ENCODE peak calls at places on chromosomes 16 and 17, in four cellular contexts. M, L, X and C are unnamed samples.

GRCh38 chr17:29341726-29342125 is 47.8 kb upstream of the NUFIP2 start:
- DNase-seq in M (no peak), L (no peak), X (no peak), C (peak)

GRCh38 chr17:48024149-48025039 is 13.2 kb downstream of the COPZ2 start:
- DNase-seq in M (no peak), L (no peak), X (no peak), C (no peak)

GRCh38 chr16:47644661-47645060 is 183.5 kb downstream of the PHKB start:
- DNase-seq in M (no peak), L (no peak), X (no peak), C (peak)

GRCh38 chr16:77736879-77737278 is 14.6 kb downstream of the NUDT7 start:
- DNase-seq in M (no peak), L (no peak), X (no peak), C (no peak)

GRCh38 chr17:31686495-31686894 is 172.5 kb downstream of the COPRS start:
- DNase-seq in M (no peak), L (no peak), X (no peak), C (peak)

GRCh38 chr17:76824103-76824502 is 44.1 kb upstream of the MGAT5B start:
- DNase-seq in M (no peak), L (no peak), X (no peak), C (no peak)

GRCh38 chr17:29177871-29178749 is 2.1 kb downstream of the MYO18A start:
- DNase-seq in M (peak), L (no peak), X (no peak), C (no peak)

GRCh38 chr17:50150354-50151040 is at the start of gene PPP1R9B:
- DNase-seq in M (no peak), L (no peak), X (no peak), C (no peak)

GRCh38 chr16:66947302-66948033 is 12.2 kb downstream of the CES2 start:
- DNase-seq in M (peak), L (peak), X (peak), C (peak)

GRCh38 chr16:87499189-87499486 is 6.3 kb upstream of the ZCCHC14 start:
- DNase-seq in M (no peak), L (no peak), X (no peak), C (peak)

GRCh38 chr16:72125635-72126428 is 32.2 kb downstream of the DHX38 start:
- DNase-seq in M (no peak), L (no peak), X (no peak), C (no peak)

GRCh38 chr16:55488306-55488705 is 9.3 kb downstream of the MMP2 start:
- DNase-seq in M (no peak), L (no peak), X (peak), C (no peak)

GRCh38 chr16:82888616-82889015 is 261.8 kb downstream of the CDH13 start:
- DNase-seq in M (no peak), L (no peak), X (peak), C (peak)

GRCh38 chr17:4703330-4703691 is 626 bp downstream of the PELP1 start:
- DNase-seq in M (no peak), L (no peak), X (no peak), C (peak)

GRCh38 chr17:73224663-73225305 is 31.9 kb downstream of the COG1 start:
- DNase-seq in M (no peak), L (no peak), X (no peak), C (no peak)

GRCh38 chr17:81440511-81441244 is 45.4 kb downstream of the BAHCC1 start:
- DNase-seq in M (peak), L (no peak), X (peak), C (no peak)

GRCh38 chr17:45364531-45365390 is 47.9 kb upstream of the MAP3K14 start:
- DNase-seq in M (no peak), L (no peak), X (peak), C (peak)

GRCh38 chr17:79473111-79473835 is 137.6 kb downstream of the RBFOX3 start:
- DNase-seq in M (peak), L (no peak), X (no peak), C (no peak)

GRCh38 chr17:42210046-42210445 is 15.8 kb upstream of the GHDC start:
- DNase-seq in M (no peak), L (no peak), X (no peak), C (no peak)

GRCh38 chr17:79691931-79692330 is 38.8 kb upstream of the ENPP7 start:
- DNase-seq in M (no peak), L (no peak), X (no peak), C (no peak)

GRCh38 chr16:78455861-78456260 is 356.4 kb downstream of the WWOX start:
- DNase-seq in M (no peak), L (no peak), X (no peak), C (no peak)

GRCh38 chr17:6496116-6496481 is 51.8 kb downstream of the PIMREG start:
- DNase-seq in M (no peak), L (no peak), X (no peak), C (no peak)

GRCh38 chr16:3702082-3702481 is 15.2 kb downstream of the TRAP1 start:
- DNase-seq in M (no peak), L (no peak), X (no peak), C (no peak)

DNA sequence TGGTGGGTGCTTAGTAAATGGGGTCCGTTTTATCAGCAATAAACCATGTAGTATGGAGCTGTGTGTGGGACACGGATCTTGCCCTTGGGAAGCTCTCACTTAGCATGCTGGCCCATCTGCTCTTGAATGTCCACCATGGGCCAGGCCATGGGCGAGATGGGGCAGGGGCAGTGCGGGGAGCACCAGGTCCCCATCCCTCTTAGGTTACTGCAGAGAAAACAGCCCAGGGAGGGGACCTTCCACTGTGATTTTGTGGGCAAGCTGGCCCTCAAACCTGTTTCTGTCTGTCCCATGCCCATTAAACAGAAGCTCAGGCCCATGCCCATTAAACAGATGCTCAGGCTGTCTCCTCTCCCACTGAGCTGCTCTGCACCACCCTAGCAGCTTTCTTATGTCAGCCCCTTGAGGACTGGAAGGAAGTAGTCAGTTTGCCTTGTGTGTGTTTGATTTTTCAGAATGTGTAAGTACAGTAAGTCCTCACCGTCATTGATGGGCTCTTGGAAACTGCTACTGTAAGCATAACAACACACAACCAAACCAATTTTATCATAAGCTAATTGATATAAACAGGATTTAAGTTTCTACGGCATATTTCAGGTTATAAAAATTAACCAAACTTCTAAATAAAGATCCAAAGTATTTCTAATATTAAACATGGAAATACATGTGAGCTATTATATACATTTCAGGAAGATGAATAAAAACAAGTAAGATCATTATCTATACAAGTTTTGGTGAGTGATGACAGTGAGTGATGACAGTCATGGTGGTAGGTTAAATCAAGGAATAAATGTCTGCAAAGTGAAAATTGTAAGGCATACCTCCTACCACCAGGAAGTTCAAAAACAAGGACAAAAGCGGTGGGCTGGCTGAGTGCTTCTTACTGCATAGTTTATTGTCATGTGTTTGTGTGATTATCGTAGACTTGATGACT is 11.5 kb downstream of the MPRIP start:
- DNase-seq in M (no peak), L (no peak), X (no peak), C (no peak)
- TF ChIP-seq FOS in M (no peak), L (no peak), X (no peak), C (no peak)

DNA sequence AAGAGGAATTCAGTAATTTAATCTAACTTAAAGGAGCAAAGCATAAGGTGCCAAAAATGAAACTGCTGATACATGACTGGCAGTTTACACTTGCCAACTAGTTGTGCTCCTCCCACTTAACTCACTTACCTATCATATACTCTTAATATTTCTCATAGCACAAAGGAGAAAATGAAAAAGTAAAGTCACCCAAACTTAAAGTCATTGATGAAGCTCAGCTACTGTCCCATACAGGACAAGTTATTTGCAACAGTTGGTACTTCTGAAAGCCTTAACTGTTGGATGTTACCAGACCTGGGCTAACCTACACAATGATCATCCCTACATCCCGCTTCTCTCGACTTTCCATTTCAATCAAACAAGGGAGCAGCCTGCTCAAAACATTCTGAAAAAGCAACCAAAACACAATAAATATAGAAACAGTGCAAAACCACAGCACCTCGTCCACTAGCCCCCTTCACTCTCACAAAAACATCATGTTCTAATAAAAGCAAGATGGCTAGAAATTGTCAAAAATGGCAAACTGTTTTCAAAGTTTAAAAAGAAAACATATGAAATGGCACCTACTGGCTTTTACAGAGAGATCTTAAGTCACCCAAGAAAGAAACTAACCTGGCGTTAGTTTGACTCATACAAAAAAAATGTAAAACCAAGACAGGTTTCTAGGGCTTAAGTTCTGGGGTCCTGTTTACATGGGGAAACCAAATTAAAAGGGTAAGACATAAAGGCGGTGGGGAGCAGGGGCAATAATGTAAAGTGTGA is 868 bp downstream of the MED13 start:
- DNase-seq in M (no peak), L (no peak), X (peak), C (peak)
- TF ChIP-seq FOS in M (no peak), L (no peak), X (no peak), C (no peak)

DNA sequence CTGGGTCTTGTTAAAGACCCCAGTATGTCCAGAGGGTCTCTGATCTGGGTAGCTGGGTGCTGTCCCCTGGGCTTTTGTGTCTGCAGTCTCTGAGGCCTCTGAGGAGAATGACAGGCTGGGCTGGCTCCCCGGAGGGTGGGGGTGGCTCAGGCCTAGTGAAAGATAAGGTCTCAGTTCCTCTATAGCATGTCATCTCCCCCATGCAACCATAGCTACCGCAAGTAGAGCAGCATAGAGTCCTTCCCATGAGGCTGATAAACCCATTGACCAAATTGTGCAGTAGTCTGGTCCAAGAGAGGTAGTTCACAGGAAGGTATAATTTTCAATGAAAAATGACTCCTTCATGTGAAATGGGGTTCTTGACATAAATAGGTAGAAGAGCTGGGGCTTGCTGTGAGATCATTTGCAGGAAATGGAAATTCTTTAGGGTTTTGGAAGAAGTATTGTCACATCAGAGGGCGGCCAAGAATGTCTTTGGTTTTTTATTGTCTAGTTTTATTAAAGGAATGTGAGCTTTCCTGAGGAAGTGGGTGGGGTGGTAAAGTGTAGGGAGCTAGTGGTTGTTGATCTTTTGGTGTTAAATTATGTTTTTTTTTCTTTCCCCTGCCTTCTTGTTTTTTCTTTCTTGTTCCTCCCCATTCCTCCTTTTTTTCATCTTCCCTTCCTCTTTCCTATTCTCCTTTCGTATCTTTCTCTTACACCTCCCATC is 21.0 kb downstream of the SLC7A6OS start:
- DNase-seq in M (peak), L (peak), X (peak), C (no peak)
- TF ChIP-seq FOS in M (no peak), L (no peak), X (no peak), C (no peak)

GRCh38 chr17:56887552-56888467 is 26.0 kb downstream of the TRIM25 start:
- DNase-seq in M (no peak), L (no peak), X (no peak), C (peak)

GRCh38 chr17:56892333-56892732 is 21.5 kb downstream of the TRIM25 start:
- DNase-seq in M (no peak), L (no peak), X (no peak), C (no peak)

GRCh38 chr17:56890906-56891674 is 22.8 kb downstream of the TRIM25 start:
- DNase-seq in M (no peak), L (no peak), X (no peak), C (no peak)

GRCh38 chr17:56891751-56892150 is 22.1 kb downstream of the TRIM25 start:
- DNase-seq in M (peak), L (no peak), X (peak), C (no peak)

DNA sequence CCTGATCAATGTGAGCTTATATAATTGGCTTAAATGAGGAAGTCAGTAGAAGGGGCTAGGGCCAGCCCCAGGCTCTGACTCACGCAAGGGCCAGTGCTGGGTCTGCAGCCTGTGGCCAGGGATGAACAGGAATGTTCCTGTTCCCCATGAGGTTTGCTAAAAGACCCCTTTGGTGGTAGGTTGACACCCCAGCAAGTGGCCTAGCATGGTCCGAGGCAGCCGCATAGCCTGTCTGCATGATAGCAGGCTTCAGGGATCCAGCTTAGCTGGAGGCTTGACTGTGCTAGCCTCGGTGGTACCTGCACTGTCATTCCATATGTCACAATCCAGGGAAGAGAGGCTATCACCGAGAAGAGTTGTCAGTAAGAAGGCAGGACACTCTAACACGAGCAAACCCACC is 23.5 kb downstream of the TRIM25 start:
- DNase-seq in M (no peak), L (no peak), X (no peak), C (no peak)
- TF ChIP-seq FOS in M (no peak), L (no peak), X (no peak), C (no peak)